ENCODE peak calls at places on chromosomes 3 and 15, in eight cellular contexts. E is H1, L is SK-N-SH, D is stomach, M is HepG2, A is transverse colon, G is suprapubic skin, W is K562. T is an unnamed sample. For H3K27me3, the result is how much of the 10 kb centered on the place peaks cover.

GRCh38 chr3:172622916-172623700 is 87.8 kb downstream of the NCEH1 start:
- DNase-seq in E (no peak), L (peak), D (peak), M (no peak), A (peak), G (no peak), W (peak), T (no peak)

GRCh38 chr3:38579551-38580449 is 69.7 kb downstream of the SCN5A start:
- DNase-seq in E (no peak), L (peak), D (peak), M (no peak), A (peak), G (peak), W (no peak), T (no peak)

GRCh38 chr15:70797464-70797863 is 34.1 kb upstream of the UACA start:
- DNase-seq in E (no peak), L (no peak), D (no peak), M (no peak), A (no peak), G (no peak), W (no peak), T (no peak)

GRCh38 chr3:123633530-123633929 is 48.7 kb upstream of the HACD2 start:
- DNase-seq in E (no peak), L (no peak), D (no peak), M (peak), A (no peak), G (no peak), W (no peak), T (no peak)

GRCh38 chr15:67119238-67119846 is 53.9 kb downstream of the SMAD3 start:
- DNase-seq in E (no peak), L (no peak), D (no peak), M (no peak), A (no peak), G (no peak), W (no peak), T (no peak)

GRCh38 chr3:51311055-51311454 is 74.0 kb upstream of the MANF start:
- DNase-seq in E (no peak), L (peak), D (no peak), M (peak), A (no peak), G (no peak), W (peak), T (no peak)

GRCh38 chr3:62870321-62870720 is 4.9 kb downstream of the CADPS start:
- DNase-seq in E (no peak), L (no peak), D (no peak), M (no peak), A (no peak), G (no peak), W (no peak), T (no peak)

GRCh38 chr15:52780172-52780980 is 9.8 kb downstream of the ONECUT1 start:
- DNase-seq in E (peak), L (peak), D (peak), M (peak), A (peak), G (no peak), W (peak), T (peak)

GRCh38 chr15:55267401-55268053 is 22.1 kb downstream of the RAB27A start:
- DNase-seq in E (no peak), L (peak), D (peak), M (no peak), A (peak), G (no peak), W (peak), T (no peak)

GRCh38 chr3:99872633-99873254 is 55.1 kb downstream of the CMSS1 start:
- DNase-seq in E (no peak), L (no peak), D (no peak), M (no peak), A (no peak), G (no peak), W (peak), T (no peak)

GRCh38 chr3:44924102-44925084 is 50.0 kb downstream of the TGM4 start:
- DNase-seq in E (no peak), L (no peak), D (no peak), M (no peak), A (no peak), G (no peak), W (no peak), T (no peak)

GRCh38 chr15:48177383-48177874 is 666 bp downstream of the MYEF2 start:
- DNase-seq in E (no peak), L (peak), D (no peak), M (no peak), A (no peak), G (no peak), W (no peak), T (no peak)

GRCh38 chr3:195809291-195809785 is 2.4 kb downstream of the MUC4 start:
- DNase-seq in E (no peak), L (peak), D (no peak), M (no peak), A (peak), G (no peak), W (no peak), T (no peak)

GRCh38 chr3:101158374-101158773 is 162.0 kb downstream of the IMPG2 start:
- DNase-seq in E (no peak), L (no peak), D (no peak), M (no peak), A (no peak), G (no peak), W (no peak), T (no peak)

GRCh38 chr3:125967156-125967555 is 1.8 kb upstream of the ROPN1B start:
- DNase-seq in E (no peak), L (no peak), D (no peak), M (no peak), A (no peak), G (no peak), W (no peak), T (no peak)

GRCh38 chr3:197487911-197488391 is 67.8 kb downstream of the BDH1 start:
- DNase-seq in E (no peak), L (no peak), D (no peak), M (peak), A (no peak), G (no peak), W (no peak), T (no peak)

GRCh38 chr3:160707187-160707789 is 30.3 kb downstream of the ARL14 start:
- DNase-seq in E (no peak), L (peak), D (no peak), M (peak), A (peak), G (no peak), W (peak), T (no peak)

GRCh38 chr15:39367591-39367990 is 213.3 kb upstream of the THBS1 start:
- DNase-seq in E (no peak), L (no peak), D (no peak), M (no peak), A (no peak), G (no peak), W (no peak), T (no peak)

GRCh38 chr3:74614133-74614967 is at the start of gene CNTN3:
- DNase-seq in E (peak), L (peak), D (peak), M (no peak), A (peak), G (no peak), W (no peak), T (peak)

GRCh38 chr3:111737712-111738097 is 121.4 kb upstream of the PHLDB2 start:
- DNase-seq in E (no peak), L (no peak), D (peak), M (peak), A (peak), G (no peak), W (no peak), T (peak)
- TF ChIP-seq EP300 in E (no peak), L (peak), D (no peak), M (no peak), A (no peak), G (no peak), W (no peak), T (no peak)

GRCh38 chr15:69119016-69119415 is 41.4 kb upstream of the GLCE start:
- DNase-seq in E (no peak), L (no peak), D (no peak), M (no peak), A (no peak), G (no peak), W (no peak), T (no peak)
- H3K27me3 ChIP-seq in E (under half), L (under half), D (under half), M (half or more), A (under half), G (under half), W (under half), T (under half)

GRCh38 chr15:37105795-37106333 is 5.5 kb upstream of the MEIS2 start:
- DNase-seq in E (no peak), L (no peak), D (no peak), M (no peak), A (no peak), G (no peak), W (no peak), T (no peak)

GRCh38 chr15:37104413-37105392 is 4.4 kb upstream of the MEIS2 start:
- DNase-seq in E (no peak), L (peak), D (no peak), M (no peak), A (no peak), G (no peak), W (peak), T (no peak)

GRCh38 chr15:37107071-37107753 is 6.9 kb upstream of the MEIS2 start:
- DNase-seq in E (no peak), L (peak), D (no peak), M (no peak), A (no peak), G (no peak), W (no peak), T (no peak)

GRCh38 chr15:37107754-37108724 is 7.7 kb upstream of the MEIS2 start:
- DNase-seq in E (no peak), L (peak), D (no peak), M (no peak), A (no peak), G (no peak), W (no peak), T (no peak)

DNA sequence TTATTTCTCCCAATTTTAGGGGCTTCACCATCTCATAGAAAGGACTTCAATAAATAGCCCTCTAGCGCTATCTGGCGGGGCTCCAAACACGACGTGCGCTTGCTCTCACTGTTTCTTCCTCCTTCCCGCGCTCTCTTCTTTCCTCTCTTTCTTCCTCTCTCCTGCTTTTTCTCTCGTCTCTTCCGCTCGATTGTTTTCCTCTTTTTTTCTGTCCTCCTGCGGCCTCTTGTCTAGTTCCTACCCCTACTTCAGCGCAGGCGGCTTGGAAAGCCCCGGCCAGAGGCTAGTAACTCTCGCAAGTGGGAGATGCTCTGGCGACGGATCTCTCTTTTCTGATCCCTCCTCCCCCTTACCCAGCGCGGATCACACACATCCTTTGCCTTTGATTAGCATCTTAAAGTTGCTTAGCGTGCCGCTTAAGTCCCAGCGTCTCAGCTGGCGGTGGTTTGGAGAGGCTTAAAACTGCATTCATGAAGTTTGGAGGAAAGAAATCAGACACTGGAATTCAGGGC is 6.2 kb upstream of the MEIS2 start:
- DNase-seq in E (peak), L (no peak), D (no peak), M (no peak), A (no peak), G (no peak), W (peak), T (peak)
- TF ChIP-seq EP300 in E (no peak), L (no peak), D (no peak), M (no peak), A (no peak), G (no peak), W (no peak), T (no peak)

GRCh38 chr15:61994216-61994615 is 66.0 kb downstream of the VPS13C start:
- DNase-seq in E (no peak), L (no peak), D (no peak), M (no peak), A (no peak), G (no peak), W (no peak), T (no peak)

GRCh38 chr15:61992518-61992917 is 67.7 kb downstream of the VPS13C start:
- DNase-seq in E (no peak), L (no peak), D (no peak), M (no peak), A (no peak), G (no peak), W (no peak), T (no peak)

GRCh38 chr15:61996056-61996635 is 64.1 kb downstream of the VPS13C start:
- DNase-seq in E (no peak), L (no peak), D (no peak), M (no peak), A (no peak), G (no peak), W (no peak), T (no peak)

DNA sequence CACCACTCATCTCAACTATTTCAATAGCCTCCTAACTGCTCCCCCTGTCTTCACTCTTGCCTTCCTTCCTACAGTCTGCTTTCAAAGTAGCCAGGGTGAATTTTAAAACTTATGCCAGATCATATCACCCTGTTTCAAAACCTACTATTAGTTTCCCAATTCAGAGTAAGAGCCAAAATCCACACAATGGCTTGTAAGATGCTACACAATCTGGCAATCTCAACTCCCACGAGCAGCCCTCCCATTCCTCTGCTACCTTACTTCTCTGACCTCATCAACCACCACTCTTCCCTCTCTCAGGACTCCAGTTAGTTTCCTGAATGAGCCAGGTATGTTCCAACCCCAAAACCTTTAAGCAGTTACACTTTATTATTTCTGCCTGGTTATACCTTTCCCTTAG is 62.5 kb downstream of the VPS13C start:
- DNase-seq in E (no peak), L (no peak), D (no peak), M (no peak), A (no peak), G (no peak), W (no peak), T (no peak)
- H3K27me3 ChIP-seq in E (under half), L (under half), D (under half), M (under half), A (under half), G (under half), W (under half), T (under half)

GRCh38 chr3:18546632-18547031 is 121.5 kb upstream of the SATB1 start:
- DNase-seq in E (no peak), L (no peak), D (no peak), M (no peak), A (no peak), G (no peak), W (no peak), T (no peak)
- TF ChIP-seq EP300 in E (no peak), L (no peak), D (no peak), M (no peak), A (no peak), G (no peak), W (no peak), T (no peak)

GRCh38 chr3:13895155-13896105 is 15.6 kb upstream of the WNT7A start:
- DNase-seq in E (peak), L (peak), D (peak), M (peak), A (peak), G (peak), W (peak), T (peak)
- H3K27me3 ChIP-seq in E (under half), L (under half), D (under half), M (under half), A (under half), G (under half), W (under half), T (under half)

GRCh38 chr15:31974154-31974794 is 56.0 kb upstream of the CHRNA7 start:
- DNase-seq in E (no peak), L (no peak), D (no peak), M (no peak), A (no peak), G (no peak), W (no peak), T (no peak)

GRCh38 chr15:31975446-31976229 is 54.7 kb upstream of the CHRNA7 start:
- DNase-seq in E (peak), L (peak), D (no peak), M (no peak), A (peak), G (no peak), W (no peak), T (no peak)

GRCh38 chr15:31974855-31975421 is 55.4 kb upstream of the CHRNA7 start:
- DNase-seq in E (peak), L (peak), D (no peak), M (peak), A (peak), G (no peak), W (peak), T (no peak)

GRCh38 chr15:31977138-31977537 is 53.2 kb upstream of the CHRNA7 start:
- DNase-seq in E (no peak), L (no peak), D (no peak), M (no peak), A (no peak), G (no peak), W (no peak), T (no peak)

GRCh38 chr15:31977812-31978662 is 52.3 kb upstream of the CHRNA7 start:
- DNase-seq in E (peak), L (peak), D (peak), M (peak), A (peak), G (no peak), W (peak), T (peak)
- TF ChIP-seq EP300 in E (no peak), L (no peak), D (no peak), M (no peak), A (no peak), G (no peak), W (no peak), T (no peak)

GRCh38 chr3:30690199-30690598 is 83.8 kb downstream of the TGFBR2 start:
- DNase-seq in E (no peak), L (no peak), D (no peak), M (no peak), A (no peak), G (no peak), W (no peak), T (no peak)
- H3K27me3 ChIP-seq in E (under half), L (under half), D (under half), M (under half), A (under half), G (under half), W (under half), T (under half)

DNA sequence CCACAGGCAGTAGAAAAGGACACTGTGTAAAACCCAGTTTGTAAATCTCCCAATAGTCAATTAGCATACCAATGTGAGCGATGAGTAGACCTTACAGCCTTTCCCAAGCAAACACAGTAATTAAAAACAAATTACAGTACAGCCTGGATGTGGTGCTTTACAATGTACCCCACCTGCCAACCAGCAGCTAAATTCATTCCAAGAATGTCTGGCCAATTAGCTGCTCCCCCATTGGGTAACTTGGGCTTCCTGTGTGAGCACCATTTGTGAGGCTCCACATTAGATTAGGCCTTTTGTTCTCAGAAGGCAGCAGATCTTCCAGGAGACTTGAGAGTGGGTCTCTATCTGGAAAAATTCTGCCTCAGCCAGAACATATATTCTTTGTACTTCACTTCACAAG is 634.9 kb downstream of the TBL1XR1 start:
- DNase-seq in E (no peak), L (no peak), D (no peak), M (no peak), A (no peak), G (no peak), W (no peak), T (no peak)
- TF ChIP-seq EP300 in E (no peak), L (no peak), D (no peak), M (no peak), A (no peak), G (no peak), W (no peak), T (no peak)

DNA sequence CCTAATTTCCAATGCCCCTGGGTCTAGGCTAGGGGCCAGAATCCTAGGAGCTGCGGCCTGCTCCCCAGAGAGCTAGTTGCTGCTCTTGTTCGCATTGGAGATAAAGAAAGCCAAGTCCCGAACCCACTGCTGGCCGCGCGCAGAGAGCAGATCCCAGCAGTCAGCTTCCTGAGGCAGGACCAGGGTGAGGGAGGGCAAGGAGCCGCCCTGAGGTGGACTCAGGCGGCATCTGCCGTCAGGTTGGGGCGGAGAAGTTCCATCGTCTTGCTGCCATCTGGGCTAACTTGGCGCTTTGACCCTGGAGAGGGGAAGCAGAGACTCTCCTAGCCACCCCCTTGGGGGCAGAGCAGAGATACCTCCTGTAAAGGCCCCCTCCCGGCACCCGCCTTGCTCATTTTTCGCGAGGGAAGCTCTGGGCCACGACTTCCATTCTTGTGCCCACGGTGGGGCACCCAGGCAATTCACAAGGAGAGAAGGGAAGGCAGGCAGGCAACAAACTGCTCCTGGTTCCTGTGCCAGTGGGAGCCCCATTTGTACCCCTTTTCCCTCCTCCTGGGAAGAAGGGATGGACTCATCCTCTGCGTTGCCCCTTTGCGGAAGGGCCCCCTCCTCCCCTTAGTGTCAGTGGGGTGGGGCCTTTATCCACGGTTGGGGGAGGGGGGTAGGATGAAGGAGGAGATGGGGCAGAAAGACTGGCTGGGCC is 640 bp downstream of the ZIC4 start:
- DNase-seq in E (peak), L (no peak), D (no peak), M (no peak), A (no peak), G (no peak), W (no peak), T (no peak)
- H3K27me3 ChIP-seq in E (half or more), L (half or more), D (half or more), M (under half), A (half or more), G (half or more), W (under half), T (under half)

T was measured in ovary.